ENCODE peak calls at places on chromosomes 16 and 17, in six cellular contexts. One of them, this sample, is unnamed.

GRCh38 chr17:44557653-44558285 is 485 bp downstream of the FZD2 start:
- DNase-seq in tibial nerve: no peak
- DNase-seq in ovary: peak
- DNase-seq in heart left ventricle: peak
- DNase-seq in stomach: peak
- DNase-seq in HCT116: no peak
- DNase-seq in this sample: peak

GRCh38 chr17:37393352-37393751 is 13.3 kb downstream of the ACACA start:
- DNase-seq in tibial nerve: no peak
- DNase-seq in ovary: no peak
- DNase-seq in heart left ventricle: no peak
- DNase-seq in stomach: no peak
- DNase-seq in HCT116: no peak
- DNase-seq in this sample: no peak

GRCh38 chr17:55496094-55496881 is 15.0 kb downstream of the SMIM36 start:
- DNase-seq in tibial nerve: peak
- DNase-seq in ovary: no peak
- DNase-seq in heart left ventricle: no peak
- DNase-seq in stomach: no peak
- DNase-seq in HCT116: no peak
- DNase-seq in this sample: no peak

GRCh38 chr16:88063201-88063773 is 112.1 kb downstream of the BANP start:
- DNase-seq in tibial nerve: peak
- DNase-seq in ovary: peak
- DNase-seq in heart left ventricle: peak
- DNase-seq in stomach: no peak
- DNase-seq in HCT116: peak
- DNase-seq in this sample: peak

GRCh38 chr16:12729448-12729847 is 74.2 kb downstream of the CPPED1 start:
- DNase-seq in tibial nerve: no peak
- DNase-seq in ovary: no peak
- DNase-seq in heart left ventricle: no peak
- DNase-seq in stomach: no peak
- DNase-seq in HCT116: no peak
- DNase-seq in this sample: no peak

GRCh38 chr17:53628011-53628410 is 194.7 kb upstream of the KIF2B start:
- DNase-seq in tibial nerve: no peak
- DNase-seq in ovary: no peak
- DNase-seq in heart left ventricle: no peak
- DNase-seq in stomach: no peak
- DNase-seq in HCT116: no peak
- DNase-seq in this sample: no peak

GRCh38 chr16:56593573-56594291 is 4.4 kb downstream of the MT3 start:
- DNase-seq in tibial nerve: no peak
- DNase-seq in ovary: no peak
- DNase-seq in heart left ventricle: no peak
- DNase-seq in stomach: no peak
- DNase-seq in HCT116: no peak
- DNase-seq in this sample: no peak

GRCh38 chr17:2062571-2063183 is 7.8 kb downstream of the HIC1 start:
- DNase-seq in tibial nerve: no peak
- DNase-seq in ovary: peak
- DNase-seq in heart left ventricle: no peak
- DNase-seq in stomach: no peak
- DNase-seq in HCT116: no peak
- DNase-seq in this sample: peak

GRCh38 chr16:1612320-1613111 is at the start of gene CRAMP1:
- DNase-seq in tibial nerve: no peak
- DNase-seq in ovary: no peak
- DNase-seq in heart left ventricle: peak
- DNase-seq in stomach: no peak
- DNase-seq in HCT116: no peak
- DNase-seq in this sample: peak

GRCh38 chr17:67378444-67379250 is 1.6 kb downstream of the PITPNC1 start:
- DNase-seq in tibial nerve: peak
- DNase-seq in ovary: peak
- DNase-seq in heart left ventricle: peak
- DNase-seq in stomach: peak
- DNase-seq in HCT116: peak
- DNase-seq in this sample: peak

GRCh38 chr17:67376509-67376891 is 581 bp upstream of the PITPNC1 start:
- DNase-seq in tibial nerve: peak
- DNase-seq in ovary: no peak
- DNase-seq in heart left ventricle: no peak
- DNase-seq in stomach: peak
- DNase-seq in HCT116: no peak
- DNase-seq in this sample: peak

GRCh38 chr17:67377727-67378443 is 804 bp downstream of the PITPNC1 start:
- DNase-seq in tibial nerve: no peak
- DNase-seq in ovary: peak
- DNase-seq in heart left ventricle: peak
- DNase-seq in stomach: peak
- DNase-seq in HCT116: no peak
- DNase-seq in this sample: peak

GRCh38 chr17:67375761-67376160 is 1.3 kb upstream of the PITPNC1 start:
- DNase-seq in tibial nerve: no peak
- DNase-seq in ovary: no peak
- DNase-seq in heart left ventricle: no peak
- DNase-seq in stomach: no peak
- DNase-seq in HCT116: no peak
- DNase-seq in this sample: no peak

GRCh38 chr17:67376892-67377726 is at the start of gene PITPNC1:
- DNase-seq in tibial nerve: peak
- DNase-seq in ovary: peak
- DNase-seq in heart left ventricle: peak
- DNase-seq in stomach: peak
- DNase-seq in HCT116: peak
- DNase-seq in this sample: peak
- TF ChIP-seq POLR2A in tibial nerve: peak
- TF ChIP-seq POLR2A in ovary: peak
- TF ChIP-seq POLR2A in heart left ventricle: peak
- TF ChIP-seq POLR2A in stomach: peak
- TF ChIP-seq POLR2A in HCT116: peak
- TF ChIP-seq POLR2A in this sample: peak

DNA sequence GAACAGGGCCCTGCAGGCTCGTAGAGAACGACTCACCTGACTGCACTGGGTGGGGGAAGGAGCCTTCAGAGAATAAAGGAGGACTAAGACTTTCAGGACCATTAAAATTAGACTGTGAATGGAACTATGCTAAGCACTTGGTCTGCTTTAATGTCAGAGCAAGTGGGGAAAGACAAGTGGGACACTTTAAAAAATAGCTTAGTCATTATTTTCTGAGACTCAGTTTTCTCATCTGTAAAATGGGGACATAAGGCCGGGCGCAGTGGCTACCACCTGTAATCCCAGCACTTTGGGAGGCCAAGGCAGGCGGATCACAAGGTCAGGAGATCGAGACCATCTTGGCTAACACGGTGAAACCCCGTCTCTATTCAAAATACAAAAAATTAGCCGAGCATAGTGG is 19.3 kb upstream of the BCO1 start:
- DNase-seq in tibial nerve: no peak
- DNase-seq in ovary: no peak
- DNase-seq in heart left ventricle: no peak
- DNase-seq in stomach: no peak
- DNase-seq in HCT116: no peak
- DNase-seq in this sample: no peak
- H3K4me3 ChIP-seq in tibial nerve: no peak
- H3K4me3 ChIP-seq in ovary: no peak
- H3K4me3 ChIP-seq in heart left ventricle: no peak
- H3K4me3 ChIP-seq in stomach: no peak
- H3K4me3 ChIP-seq in HCT116: no peak
- H3K4me3 ChIP-seq in this sample: no peak

GRCh38 chr17:28748852-28749515 is 5.2 kb downstream of the TRAF4 start:
- DNase-seq in tibial nerve: no peak
- DNase-seq in ovary: no peak
- DNase-seq in heart left ventricle: no peak
- DNase-seq in stomach: no peak
- DNase-seq in HCT116: no peak
- DNase-seq in this sample: no peak

GRCh38 chr17:28749516-28750177 is 5.8 kb downstream of the TRAF4 start:
- DNase-seq in tibial nerve: no peak
- DNase-seq in ovary: no peak
- DNase-seq in heart left ventricle: no peak
- DNase-seq in stomach: no peak
- DNase-seq in HCT116: no peak
- DNase-seq in this sample: no peak

GRCh38 chr17:28751600-28752366 is 8.0 kb downstream of the TRAF4 start:
- DNase-seq in tibial nerve: no peak
- DNase-seq in ovary: no peak
- DNase-seq in heart left ventricle: no peak
- DNase-seq in stomach: no peak
- DNase-seq in HCT116: no peak
- DNase-seq in this sample: no peak

GRCh38 chr17:28747801-28748750 is 4.3 kb downstream of the TRAF4 start:
- DNase-seq in tibial nerve: no peak
- DNase-seq in ovary: no peak
- DNase-seq in heart left ventricle: no peak
- DNase-seq in stomach: no peak
- DNase-seq in HCT116: no peak
- DNase-seq in this sample: no peak

GRCh38 chr17:28750178-28751047 is 6.6 kb downstream of the TRAF4 start:
- DNase-seq in tibial nerve: peak
- DNase-seq in ovary: peak
- DNase-seq in heart left ventricle: peak
- DNase-seq in stomach: peak
- DNase-seq in HCT116: peak
- DNase-seq in this sample: peak
- TF ChIP-seq POLR2A in tibial nerve: no peak
- TF ChIP-seq POLR2A in ovary: no peak
- TF ChIP-seq POLR2A in heart left ventricle: no peak
- TF ChIP-seq POLR2A in stomach: no peak
- TF ChIP-seq POLR2A in HCT116: no peak
- TF ChIP-seq POLR2A in this sample: no peak

GRCh38 chr16:62038225-62038624 is 2.0 kb upstream of the CDH8 start:
- DNase-seq in tibial nerve: no peak
- DNase-seq in ovary: no peak
- DNase-seq in heart left ventricle: no peak
- DNase-seq in stomach: no peak
- DNase-seq in HCT116: no peak
- DNase-seq in this sample: no peak
- H3K4me3 ChIP-seq in tibial nerve: no peak
- H3K4me3 ChIP-seq in ovary: no peak
- H3K4me3 ChIP-seq in heart left ventricle: no peak
- H3K4me3 ChIP-seq in stomach: no peak
- H3K4me3 ChIP-seq in HCT116: no peak
- H3K4me3 ChIP-seq in this sample: no peak

GRCh38 chr16:30092373-30093010 is 768 bp upstream of the TBX6 start:
- DNase-seq in tibial nerve: peak
- DNase-seq in ovary: peak
- DNase-seq in heart left ventricle: peak
- DNase-seq in stomach: peak
- DNase-seq in HCT116: peak
- DNase-seq in this sample: peak
- TF ChIP-seq POLR2A in tibial nerve: no peak
- TF ChIP-seq POLR2A in ovary: no peak
- TF ChIP-seq POLR2A in heart left ventricle: no peak
- TF ChIP-seq POLR2A in stomach: no peak
- TF ChIP-seq POLR2A in HCT116: no peak
- TF ChIP-seq POLR2A in this sample: peak

DNA sequence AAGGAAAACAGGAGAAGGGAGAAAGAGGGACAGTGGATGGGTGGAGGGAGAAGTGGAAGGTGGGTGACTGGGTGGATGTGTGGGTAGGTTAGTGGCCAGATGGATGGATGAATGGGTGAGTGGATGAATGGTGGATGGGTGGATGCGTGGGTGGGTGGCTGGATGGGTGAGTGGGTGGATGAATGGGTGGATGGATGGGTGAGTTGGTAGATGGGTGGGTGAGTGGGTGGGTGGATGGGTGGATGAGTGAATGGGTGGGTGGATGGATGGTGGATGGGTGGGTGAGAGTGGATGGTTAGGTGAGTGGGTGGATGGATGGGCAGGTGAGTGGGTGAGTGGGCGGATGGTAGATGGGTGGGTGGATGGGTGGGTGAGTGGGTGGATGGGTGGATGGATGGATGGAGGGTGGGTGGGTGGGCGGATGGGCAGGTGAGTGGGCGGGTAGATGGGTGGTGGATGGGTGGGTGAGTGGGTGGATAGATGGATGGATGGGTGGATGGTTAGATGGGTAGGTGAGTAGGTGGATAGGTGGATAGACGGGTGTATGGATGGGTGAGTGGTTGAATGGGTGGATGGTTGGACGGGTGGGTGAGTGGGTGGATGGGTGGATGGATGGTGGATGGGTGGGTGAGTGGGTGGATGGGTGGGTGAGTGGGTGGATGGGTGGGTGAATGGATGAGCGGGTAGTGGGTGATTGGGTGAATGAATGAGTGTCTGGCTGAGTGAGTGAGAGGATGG is 702 bp upstream of the MARVELD3 start:
- DNase-seq in tibial nerve: no peak
- DNase-seq in ovary: no peak
- DNase-seq in heart left ventricle: no peak
- DNase-seq in stomach: no peak
- DNase-seq in HCT116: no peak
- DNase-seq in this sample: no peak
- H3K4me3 ChIP-seq in tibial nerve: no peak
- H3K4me3 ChIP-seq in ovary: no peak
- H3K4me3 ChIP-seq in heart left ventricle: no peak
- H3K4me3 ChIP-seq in stomach: peak
- H3K4me3 ChIP-seq in HCT116: peak
- H3K4me3 ChIP-seq in this sample: no peak

GRCh38 chr16:11182381-11182780 is 73.6 kb downstream of the SOCS1 start:
- DNase-seq in tibial nerve: no peak
- DNase-seq in ovary: no peak
- DNase-seq in heart left ventricle: no peak
- DNase-seq in stomach: no peak
- DNase-seq in HCT116: no peak
- DNase-seq in this sample: no peak

GRCh38 chr16:11180489-11180888 is 75.5 kb downstream of the SOCS1 start:
- DNase-seq in tibial nerve: no peak
- DNase-seq in ovary: no peak
- DNase-seq in heart left ventricle: no peak
- DNase-seq in stomach: no peak
- DNase-seq in HCT116: no peak
- DNase-seq in this sample: no peak

GRCh38 chr16:11179569-11179968 is 76.4 kb downstream of the SOCS1 start:
- DNase-seq in tibial nerve: no peak
- DNase-seq in ovary: no peak
- DNase-seq in heart left ventricle: no peak
- DNase-seq in stomach: no peak
- DNase-seq in HCT116: no peak
- DNase-seq in this sample: no peak

GRCh38 chr16:11181889-11182279 is 74.1 kb downstream of the SOCS1 start:
- DNase-seq in tibial nerve: peak
- DNase-seq in ovary: no peak
- DNase-seq in heart left ventricle: no peak
- DNase-seq in stomach: no peak
- DNase-seq in HCT116: no peak
- DNase-seq in this sample: no peak

GRCh38 chr16:11181242-11181888 is 74.6 kb downstream of the SOCS1 start:
- DNase-seq in tibial nerve: no peak
- DNase-seq in ovary: no peak
- DNase-seq in heart left ventricle: no peak
- DNase-seq in stomach: no peak
- DNase-seq in HCT116: no peak
- DNase-seq in this sample: no peak
- TF ChIP-seq POLR2A in tibial nerve: no peak
- TF ChIP-seq POLR2A in ovary: no peak
- TF ChIP-seq POLR2A in heart left ventricle: no peak
- TF ChIP-seq POLR2A in stomach: no peak
- TF ChIP-seq POLR2A in HCT116: no peak
- TF ChIP-seq POLR2A in this sample: no peak

GRCh38 chr16:51133691-51134090 is 17.4 kb downstream of the SALL1 start:
- DNase-seq in tibial nerve: no peak
- DNase-seq in ovary: no peak
- DNase-seq in heart left ventricle: no peak
- DNase-seq in stomach: no peak
- DNase-seq in HCT116: no peak
- DNase-seq in this sample: no peak
- H3K4me3 ChIP-seq in tibial nerve: no peak
- H3K4me3 ChIP-seq in ovary: no peak
- H3K4me3 ChIP-seq in heart left ventricle: no peak
- H3K4me3 ChIP-seq in stomach: no peak
- H3K4me3 ChIP-seq in HCT116: no peak
- H3K4me3 ChIP-seq in this sample: no peak

This sample was measured in uterus.